ENCODE peak calls at places on chromosomes 5 and 9, in ten cellular contexts. U is H1, F is ovary, B is sigmoid colon, S is transverse colon, V is upper lobe of left lung, K is K562, I is A549, Q is suprapubic skin, Z is GM12878. C is an unnamed sample.

GRCh38 chr9:113756476-113757198 is 119.5 kb upstream of the ZNF618 start:
- DNase-seq in F (no peak), V (no peak), K (no peak), U (no peak), S (no peak), Q (no peak), Z (no peak), I (no peak), B (no peak), C (no peak)

GRCh38 chr5:6829150-6829784 is 116.0 kb downstream of the TENT4A start:
- DNase-seq in V (no peak), K (no peak), U (no peak), Q (no peak), B (no peak), S (no peak), I (no peak), Z (peak; percentile 65), F (no peak), C (no peak)

GRCh38 chr5:9559965-9560364 is 14.1 kb upstream of the SEMA5A start:
- DNase-seq in S (no peak), Z (no peak), V (no peak), Q (no peak), F (no peak), K (no peak), B (no peak), U (no peak), I (no peak), C (no peak)

GRCh38 chr5:111742166-111742565 is 14.8 kb downstream of the NREP start:
- DNase-seq in B (no peak), Z (no peak), F (no peak), S (no peak), I (no peak), Q (no peak), V (no peak), K (no peak), U (no peak), C (no peak)

GRCh38 chr5:114249838-114250237 is 112.0 kb upstream of the KCNN2 start:
- DNase-seq in V (no peak), Z (no peak), K (no peak), Q (no peak), U (no peak), F (no peak), I (no peak), B (no peak), S (no peak), C (no peak)

GRCh38 chr5:113572716-113573115 is 59.2 kb downstream of the YTHDC2 start:
- DNase-seq in F (no peak), V (no peak), S (no peak), Q (no peak), K (no peak), Z (no peak), U (no peak), I (no peak), B (no peak), C (no peak)

GRCh38 chr9:557601-558201 is 283.8 kb upstream of the DMRT1 start:
- DNase-seq in K (no peak), B (no peak), I (peak; percentile 91), V (no peak), U (no peak), S (no peak), Q (no peak), F (no peak), Z (no peak), C (no peak)

GRCh38 chr5:119327018-119327417 is 28.8 kb upstream of the TNFAIP8 start:
- DNase-seq in I (no peak), Q (no peak), F (no peak), S (peak; percentile 20), Z (no peak), K (no peak), U (no peak), B (no peak), V (no peak), C (no peak)

GRCh38 chr5:96481396-96481795 is 48.3 kb upstream of the PCSK1 start:
- DNase-seq in V (no peak), Q (no peak), S (no peak), U (no peak), F (no peak), K (no peak), B (no peak), Z (no peak), I (no peak), C (no peak)

GRCh38 chr5:79149432-79149831 is 37.8 kb downstream of the BHMT start:
- DNase-seq in S (no peak), F (no peak), I (no peak), Q (no peak), B (no peak), K (no peak), Z (no peak), V (no peak), U (no peak), C (no peak)

GRCh38 chr9:111029260-111029659 is 9.0 kb downstream of the LPAR1 start:
- DNase-seq in F (no peak), S (no peak), U (no peak), Z (no peak), Q (no peak), V (no peak), I (no peak), K (no peak), B (no peak), C (no peak)

GRCh38 chr5:148421661-148422060 is 37.9 kb downstream of the FBXO38 start:
- DNase-seq in S (no peak), F (no peak), K (no peak), Q (no peak), I (no peak), B (no peak), Z (no peak), V (no peak), U (no peak), C (no peak)

GRCh38 chr5:148418511-148418910 is 34.8 kb downstream of the FBXO38 start:
- DNase-seq in V (no peak), F (no peak), S (no peak), U (no peak), B (no peak), Z (no peak), Q (no peak), I (no peak), K (no peak), C (no peak)

GRCh38 chr5:148412124-148412523 is 28.4 kb downstream of the FBXO38 start:
- DNase-seq in V (no peak), Z (no peak), F (no peak), B (no peak), U (no peak), K (no peak), Q (no peak), S (no peak), I (no peak), C (no peak)

GRCh38 chr5:148414848-148415247 is 31.1 kb downstream of the FBXO38 start:
- DNase-seq in U (no peak), F (no peak), K (no peak), V (no peak), Q (no peak), B (peak; percentile 64), Z (no peak), S (no peak), I (no peak), C (no peak)

DNA sequence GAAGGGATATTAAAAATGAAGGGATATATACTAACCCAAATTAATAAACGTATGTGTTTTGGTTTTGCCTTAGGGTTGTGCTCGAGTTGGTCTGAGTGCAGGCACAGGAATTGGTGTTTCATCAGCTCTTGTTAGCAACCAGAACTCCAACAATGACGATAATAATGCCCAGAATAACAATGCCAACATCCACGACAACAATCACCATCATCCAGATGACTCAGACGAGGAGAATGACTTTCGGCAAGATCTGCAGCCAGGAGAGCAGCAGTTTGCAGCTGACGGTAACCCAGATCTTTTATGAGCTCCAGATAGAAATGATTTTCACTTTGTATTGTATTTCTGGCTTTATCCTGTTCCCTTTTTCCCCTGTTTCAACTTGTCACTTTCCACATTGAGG is 33.2 kb downstream of the FBXO38 start:
- DNase-seq in Q (no peak), Z (no peak), S (no peak), B (no peak), V (no peak), K (no peak), U (no peak), F (no peak), I (no peak), C (no peak)
- TF ChIP-seq EP300 in Q (no peak), Z (no peak), S (no peak), B (no peak), V (no peak), K (no peak), U (no peak), F (no peak), I (no peak), C (no peak)

DNA sequence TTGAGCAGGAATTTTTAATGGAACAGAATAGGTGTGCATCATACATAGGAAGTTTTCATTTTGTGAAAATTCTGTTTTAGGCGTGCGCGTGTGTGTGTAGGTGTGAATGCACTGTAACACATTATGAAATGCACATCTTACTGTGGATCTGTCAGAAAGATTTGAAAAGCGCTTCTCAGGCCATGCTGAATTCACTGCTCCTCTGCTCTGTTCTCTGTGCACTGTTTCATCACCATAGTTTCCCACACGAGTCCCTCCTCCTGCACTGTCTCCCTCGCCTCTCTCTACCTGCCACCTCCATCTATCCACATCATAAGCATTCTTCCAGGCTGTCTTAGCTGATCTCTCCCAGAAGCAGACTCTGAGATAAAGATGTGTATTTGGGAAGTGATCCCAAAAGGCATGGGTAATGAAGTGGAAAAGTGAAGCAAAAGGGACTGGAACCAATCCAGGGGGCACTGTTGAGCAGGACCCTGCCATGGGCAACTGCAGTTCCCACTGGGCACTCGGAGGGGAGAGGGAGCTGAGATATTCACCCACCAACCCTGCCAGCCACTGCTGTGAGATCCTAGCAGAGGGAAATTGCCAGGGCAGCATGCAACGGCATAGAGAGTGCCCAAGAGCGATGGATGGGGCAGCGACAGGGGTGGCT is 65.9 kb downstream of the GABBR2 start:
- DNase-seq in I (no peak), K (no peak), U (peak; percentile 74), S (no peak), Z (no peak), F (no peak), Q (no peak), B (no peak), V (no peak), C (no peak)
- TF ChIP-seq CTCF in I (no peak), K (peak; percentile 57), U (peak; percentile 70), S (no peak), Z (no peak), F (no peak), Q (no peak), B (no peak), V (no peak), C (no peak)

GRCh38 chr5:173003360-173003759 is 19.8 kb downstream of the ATP6V0E1 start:
- DNase-seq in S (no peak), K (no peak), Z (no peak), I (no peak), F (no peak), Q (no peak), U (no peak), V (no peak), B (no peak), C (no peak)
- H3K4me1 ChIP-seq in S (peaks cover 18% of the 10 kb centered on the region), K (peaks cover 13% of the 10 kb centered on the region), Z (peaks cover 25% of the 10 kb centered on the region), I (peaks cover 20% of the 10 kb centered on the region), F (peaks cover 26% of the 10 kb centered on the region), Q (peaks cover 46% of the 10 kb centered on the region), U (no peaks in the 10 kb centered on the region), V (peaks cover 52% of the 10 kb centered on the region), B (peaks cover 37% of the 10 kb centered on the region), C (peaks cover 42% of the 10 kb centered on the region)

DNA sequence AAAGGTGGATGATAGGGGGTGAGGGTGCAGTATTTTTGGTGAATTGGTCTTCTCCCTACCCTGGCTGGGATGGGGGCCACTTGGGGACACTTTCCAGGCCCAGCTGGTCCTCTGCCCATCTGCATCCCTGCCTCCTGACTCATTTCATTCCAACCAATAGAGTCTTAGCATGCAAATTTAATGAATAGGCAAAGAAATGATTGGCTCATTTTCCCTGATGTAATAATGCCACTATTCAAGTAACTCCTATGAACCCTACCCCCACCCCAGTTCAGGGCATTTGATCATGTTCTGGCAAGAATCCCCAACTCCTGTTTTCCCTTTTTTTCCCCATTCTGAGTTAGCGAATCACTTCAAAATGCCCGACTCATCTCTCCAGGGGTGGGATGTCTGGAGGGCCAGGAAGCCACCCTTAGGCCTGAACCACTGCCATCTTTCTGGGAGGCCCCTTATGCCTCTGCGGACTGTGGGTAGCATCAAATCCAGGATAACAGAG is 56.7 kb downstream of the PCDH1 start:
- DNase-seq in I (peak; percentile 65), Q (no peak), F (no peak), S (no peak), B (no peak), U (no peak), V (no peak), K (no peak), Z (no peak), C (no peak)
- TF ChIP-seq EP300 in I (no peak), Q (no peak), F (no peak), S (no peak), B (no peak), U (no peak), V (no peak), K (peak; percentile 82), Z (no peak), C (no peak)

C was measured in tibial nerve.